ENCODE peak calls at places on chromosomes 2 and 18, in five cellular contexts. Q is cardiac fibroblast, Z is BJ, W is fibroblast of lung, L is epithelial cell of proximal tubule. F is an unnamed sample.
A peak's percentile ranks its signal among the peaks of the same experiment; 100 is the strongest.

GRCh38 chr2:121287146-121287798 is 2.3 kb upstream of the TFCP2L1 start:
- DNase-seq in W (no peak), L (no peak), Q (no peak), Z (no peak), F (no peak)

GRCh38 chr18:48698707-48699106 is 159.9 kb downstream of the CTIF start:
- DNase-seq in Q (no peak), Z (no peak), W (no peak), L (no peak), F (no peak)

GRCh38 chr2:161178756-161179155 is 18.5 kb downstream of the TANK start:
- DNase-seq in Q (no peak), L (no peak), W (no peak), Z (no peak), F (no peak)

GRCh38 chr2:169479257-169480078 is at the start of gene BBS5:
- DNase-seq in L (no peak), Q (peak; percentile 89), W (peak; percentile 88), Z (peak; percentile 62), F (peak; percentile 48)

GRCh38 chr2:23691106-23691470 is 235.8 kb downstream of the ATAD2B start:
- DNase-seq in Q (no peak), L (no peak), W (no peak), Z (no peak), F (no peak)

GRCh38 chr2:55230551-55230950 is 1.5 kb downstream of the CLHC1 start:
- DNase-seq in Z (no peak), Q (no peak), L (no peak), W (no peak), F (no peak)

GRCh38 chr2:224688996-224689395 is 27.2 kb downstream of the CCDC195 start:
- DNase-seq in Z (no peak), Q (no peak), L (no peak), W (no peak), F (no peak)

GRCh38 chr2:55176094-55176415 is 56.0 kb downstream of the CLHC1 start:
- DNase-seq in Q (no peak), Z (no peak), L (no peak), W (no peak), F (no peak)

GRCh38 chr2:45224996-45225380 is 215.7 kb upstream of the SIX2 start:
- DNase-seq in Q (no peak), W (no peak), Z (no peak), L (no peak), F (no peak)

GRCh38 chr2:230893881-230894781 is 29.4 kb downstream of the ITM2C start:
- DNase-seq in L (no peak), W (no peak), Q (no peak), Z (no peak), F (no peak)

GRCh38 chr2:41337956-41338355 is 709.9 kb upstream of the PKDCC start:
- DNase-seq in Q (no peak), L (no peak), W (no peak), Z (no peak), F (no peak)

GRCh38 chr2:152825834-152826233 is 107.4 kb downstream of the ARL6IP6 start:
- DNase-seq in Q (peak; percentile 14), Z (peak; percentile 80), W (no peak), L (peak; percentile 35), F (no peak)

GRCh38 chr2:42722328-42723190 is 41.4 kb downstream of the OXER1 start:
- DNase-seq in Q (peak; percentile 96), L (peak; percentile 74), W (peak; percentile 88), Z (peak; percentile 66), F (peak; percentile 67)

GRCh38 chr2:58497189-58497588 is 256.1 kb upstream of the FANCL start:
- DNase-seq in Z (no peak), W (no peak), Q (no peak), L (peak; percentile 87), F (peak; percentile 53)

GRCh38 chr2:61439241-61440002 is 31.5 kb downstream of the USP34 start:
- DNase-seq in W (no peak), Z (no peak), Q (no peak), L (no peak), F (no peak)

GRCh38 chr2:85802337-85803103 is 48.7 kb downstream of the ATOH8 start:
- DNase-seq in L (no peak), Z (no peak), W (peak; percentile 89), Q (no peak), F (no peak)

GRCh38 chr2:224576098-224576715 is 9.0 kb downstream of the CUL3 start:
- DNase-seq in Z (no peak), L (no peak), W (peak; percentile 34), Q (no peak), F (no peak)

GRCh38 chr2:24886640-24887324 is 33.3 kb downstream of the ADCY3 start:
- DNase-seq in L (no peak), Q (no peak), W (no peak), Z (no peak), F (no peak)
- H3K4me3 ChIP-seq in L (no peak overlapping the region), Q (no peak overlapping the region), W (no peak overlapping the region), Z (no peak overlapping the region), F (no peak overlapping the region)

DNA sequence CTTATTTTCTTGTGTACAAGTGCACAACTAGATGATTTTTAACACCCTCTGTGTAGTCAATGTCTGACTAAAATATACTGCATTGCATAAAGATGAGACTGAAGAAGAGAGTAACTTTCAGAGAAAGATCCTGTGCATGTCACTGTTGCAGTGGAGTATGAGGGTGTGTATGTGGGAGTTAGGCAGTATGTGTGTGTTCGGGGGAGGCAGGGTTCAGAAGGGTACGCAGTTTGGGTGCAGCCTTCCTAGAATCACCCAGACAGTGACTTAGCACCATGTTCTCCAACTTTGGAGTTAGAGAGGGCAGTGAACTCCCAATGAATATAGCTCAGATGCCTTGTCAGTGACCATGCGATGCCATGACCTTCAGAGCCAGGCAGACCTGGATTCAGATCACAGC is 84.6 kb downstream of the LRATD1 start:
- DNase-seq in L (no peak), Q (no peak), W (no peak), Z (no peak), F (no peak)
- TF ChIP-seq CTCF in L (no peak), Q (no peak), W (no peak), Z (no peak), F (no peak)

GRCh38 chr18:75643083-75643482 is 215.6 kb upstream of the SMIM21 start:
- DNase-seq in Q (no peak), Z (no peak), L (no peak), W (no peak), F (no peak)

GRCh38 chr18:75635096-75635495 is 207.6 kb upstream of the SMIM21 start:
- DNase-seq in Q (no peak), L (peak; percentile 15), Z (no peak), W (no peak), F (no peak)

GRCh38 chr18:75638597-75639467 is 211.3 kb upstream of the SMIM21 start:
- DNase-seq in L (no peak), Q (peak; percentile 78), W (peak; percentile 62), Z (peak; percentile 25), F (no peak)

GRCh38 chr18:75638223-75638596 is 210.7 kb upstream of the SMIM21 start:
- DNase-seq in Q (peak; percentile 69), W (peak; percentile 56), Z (peak; percentile 44), L (no peak), F (no peak)

DNA sequence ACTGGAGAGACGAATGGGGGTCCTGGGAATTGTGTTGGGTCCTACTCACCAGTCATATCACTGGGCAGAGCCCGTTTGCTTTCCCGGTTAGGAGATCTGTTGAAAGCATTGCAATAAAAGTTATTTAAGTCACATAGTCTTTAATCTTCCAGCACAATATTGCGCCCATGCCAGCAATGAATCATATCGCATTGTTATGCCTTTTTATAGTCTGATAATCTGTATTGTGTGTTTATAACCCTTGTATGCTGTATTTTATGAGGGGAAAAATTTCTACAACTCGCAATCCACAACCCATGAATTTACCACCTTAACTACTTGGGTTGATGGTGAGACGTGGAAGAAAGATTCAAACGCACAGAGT is 211.9 kb upstream of the SMIM21 start:
- DNase-seq in W (no peak), L (no peak), Z (no peak), Q (no peak), F (no peak)
- H3K4me3 ChIP-seq in W (no peak overlapping the region), L (no peak overlapping the region), Z (no peak overlapping the region), Q (no peak overlapping the region), F (no peak overlapping the region)

DNA sequence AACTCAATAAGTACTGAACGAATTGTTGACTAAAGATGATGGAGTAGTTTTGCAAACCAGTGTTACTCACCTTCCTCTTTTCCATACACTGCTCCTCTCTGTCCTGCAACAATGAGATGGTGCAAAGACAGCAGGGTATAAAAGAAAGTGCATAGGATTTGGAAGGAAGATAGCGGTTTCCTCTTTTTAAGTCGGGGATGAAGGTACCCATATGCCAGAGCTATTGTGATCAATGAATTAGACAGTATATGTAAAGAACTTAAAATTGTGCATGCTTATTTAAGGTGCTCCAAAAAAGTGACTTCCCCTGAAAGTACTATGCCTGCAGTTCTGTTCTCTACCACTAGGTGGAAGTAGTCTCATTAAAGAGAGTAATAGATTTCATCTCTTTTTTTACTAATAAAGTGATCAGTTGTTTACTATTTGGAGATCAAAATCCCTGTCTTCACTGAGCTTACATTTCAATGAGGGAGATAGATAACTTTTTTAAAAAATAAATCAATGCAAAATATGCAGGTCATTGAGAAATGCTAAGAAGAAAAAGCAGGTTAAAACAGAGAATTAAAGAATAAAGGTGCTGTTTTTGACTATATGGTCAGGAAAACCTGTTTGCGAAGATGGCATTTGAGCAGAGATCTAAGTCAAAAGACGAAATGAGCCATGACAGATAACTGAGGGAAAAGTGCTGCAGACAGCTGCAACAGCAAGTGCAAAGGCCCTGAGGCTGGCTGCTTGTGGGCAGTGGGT is 339.7 kb upstream of the SLC14A2 start:
- DNase-seq in Z (no peak), Q (peak; percentile 46), L (no peak), W (peak; percentile 59), F (no peak)
- TF ChIP-seq CTCF in Z (peak; percentile 73), Q (peak; percentile 74), L (peak; percentile 81), W (peak; percentile 88), F (peak; percentile 72)

GRCh38 chr2:1736997-1737480 is 7.3 kb downstream of the PXDN start:
- DNase-seq in L (no peak), W (peak; percentile 90), Z (no peak), Q (peak; percentile 69), F (no peak)
- H3K4me3 ChIP-seq in L (no peak overlapping the region), W (no peak overlapping the region), Z (no peak overlapping the region), Q (no peak overlapping the region), F (no peak overlapping the region)

GRCh38 chr2:156124458-156124857 is 208.1 kb downstream of the NR4A2 start:
- DNase-seq in Z (no peak), W (no peak), Q (no peak), L (no peak), F (no peak)
- TF ChIP-seq CTCF in Z (no peak), W (no peak), Q (no peak), L (no peak), F (no peak)

DNA sequence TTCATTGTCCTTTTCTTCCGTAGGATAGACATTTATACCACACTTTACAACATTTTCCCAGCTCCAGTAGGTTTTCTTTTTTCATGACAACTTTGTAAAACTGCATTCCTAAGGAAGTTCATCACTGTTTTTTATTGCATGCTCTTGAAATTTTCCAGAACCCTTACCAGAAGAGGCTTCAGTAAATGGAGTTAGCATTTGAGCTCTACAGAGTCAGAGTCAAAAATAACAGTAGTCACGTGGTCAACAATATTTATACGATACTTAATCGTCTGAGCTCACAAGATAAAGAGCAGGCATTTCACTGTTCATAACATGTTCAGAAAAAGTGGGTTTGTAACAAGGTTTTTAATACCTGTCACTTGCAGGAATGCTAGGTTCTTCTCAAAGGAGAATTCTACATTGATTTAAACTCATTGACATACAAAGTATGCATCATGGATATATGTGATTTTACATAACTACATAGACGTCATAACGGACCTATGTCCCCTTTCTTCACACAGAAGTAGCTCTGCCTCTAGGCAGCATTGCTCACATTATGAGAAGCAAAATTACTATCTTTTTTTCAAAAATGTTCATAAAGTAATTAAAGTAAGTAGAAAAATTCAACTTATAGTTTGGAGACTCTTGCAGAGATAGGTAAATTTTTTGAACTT is 187.0 kb upstream of the COL3A1 start:
- DNase-seq in L (no peak), Q (peak; percentile 88), Z (peak; percentile 92), W (peak; percentile 74), F (no peak)
- H3K4me3 ChIP-seq in L (no peak overlapping the region), Q (no peak overlapping the region), Z (no peak overlapping the region), W (peak overlapping the region; percentile 12), F (no peak overlapping the region)